ENCODE peak calls at places on chromosomes 16 and 17, in four cellular contexts. M is C1 segment of cervical spinal cord, Y is right lobe of liver, K is uterus. T is an unnamed sample.
A peak's percentile ranks its signal among the peaks of the same experiment; 100 is the strongest.

GRCh38 chr17:60086822-60087591 is 8.3 kb upstream of the HEATR6 start:
- DNase-seq in M (no peak), Y (no peak), K (no peak), T (no peak)

GRCh38 chr16:57593021-57593420 is 35.4 kb upstream of the ADGRG1 start:
- DNase-seq in M (no peak), Y (no peak), K (no peak), T (no peak)

GRCh38 chr16:87628940-87629339 is 26.6 kb downstream of the JPH3 start:
- DNase-seq in M (no peak), Y (no peak), K (no peak), T (no peak)

GRCh38 chr17:19409509-19409908 is 1.5 kb upstream of the RNF112 start:
- DNase-seq in M (no peak), Y (no peak), K (no peak), T (no peak)

GRCh38 chr16:57998484-57998883 is 2.0 kb downstream of the ZNF319 start:
- DNase-seq in M (no peak), Y (no peak), K (no peak), T (no peak)

GRCh38 chr16:4240624-4241023 is 1.3 kb downstream of the SRL start:
- DNase-seq in M (no peak), Y (no peak), K (no peak), T (no peak)

GRCh38 chr16:85761866-85762265 is 11.0 kb upstream of the C16orf74 start:
- DNase-seq in M (no peak), Y (no peak), K (no peak), T (no peak)

GRCh38 chr16:27232061-27232841 is 28.9 kb downstream of the KDM8 start:
- DNase-seq in M (peak; percentile 51), Y (no peak), K (no peak), T (peak; percentile 44)

GRCh38 chr17:45380046-45380765 is 52.5 kb downstream of the ARHGAP27 start:
- DNase-seq in M (no peak), Y (no peak), K (no peak), T (no peak)

GRCh38 chr16:1052791-1053521 is 19.6 kb upstream of the SSTR5 start:
- DNase-seq in M (no peak), Y (no peak), K (no peak), T (no peak)

GRCh38 chr17:72578817-72579470 is 458.1 kb downstream of the SOX9 start:
- DNase-seq in M (peak; percentile 29), Y (no peak), K (no peak), T (peak; percentile 39)

GRCh38 chr16:69935278-69935711 is 15.8 kb upstream of the CLEC18A start:
- DNase-seq in M (no peak), Y (no peak), K (no peak), T (no peak)

GRCh38 chr17:28346746-28347246 is 10.5 kb downstream of the POLDIP2 start:
- DNase-seq in M (no peak), Y (peak; percentile 83), K (no peak), T (no peak)

GRCh38 chr17:65243838-65244237 is 106.7 kb downstream of the RGS9 start:
- DNase-seq in M (peak; percentile 68), Y (no peak), K (no peak), T (no peak)

GRCh38 chr16:25950586-25951201 is 258.9 kb downstream of the HS3ST4 start:
- DNase-seq in M (no peak), Y (no peak), K (no peak), T (no peak)

GRCh38 chr17:27633312-27634025 is 2.5 kb downstream of the LGALS9 start:
- DNase-seq in M (peak; percentile 36), Y (no peak), K (peak; percentile 55), T (no peak)

GRCh38 chr16:80437707-80438106 is 103.1 kb upstream of the DYNLRB2 start:
- DNase-seq in M (no peak), Y (no peak), K (no peak), T (no peak)